ENCODE peak calls at places on chromosomes 3 and 15, in nine cellular contexts. I is right cardiac atrium; G is left ventricle myocardium inferior; Y is H9; D is A549; E is mammary epithelial cell; J is CD4-positive, alpha-beta memory T cell; T is cardiac muscle cell; V is brain microvascular endothelial cell. U is an unnamed sample.

GRCh38 chr3:102165367-102165766 is 269.4 kb upstream of the ZPLD1 start:
- DNase-seq in I (no peak), G (no peak), Y (no peak), D (no peak), E (no peak), J (no peak), T (peak), V (peak), U (no peak)

GRCh38 chr3:86782860-86783259 is 208.1 kb downstream of the VGLL3 start:
- DNase-seq in I (no peak), G (no peak), Y (no peak), D (no peak), E (no peak), J (no peak), T (no peak), V (no peak), U (no peak)

GRCh38 chr3:45098315-45098714 is 47.9 kb downstream of the CDCP1 start:
- DNase-seq in I (no peak), G (no peak), Y (no peak), D (no peak), E (no peak), J (no peak), T (no peak), V (no peak), U (no peak)

GRCh38 chr3:13042932-13043275 is 30.3 kb downstream of the IQSEC1 start:
- DNase-seq in I (no peak), G (no peak), Y (no peak), D (no peak), E (no peak), J (no peak), T (no peak), V (no peak), U (no peak)

GRCh38 chr3:152258448-152259302 is 10.1 kb upstream of the MBNL1 start:
- DNase-seq in I (peak), G (peak), Y (no peak), D (peak), E (peak), J (peak), T (peak), V (peak), U (no peak)

GRCh38 chr15:41513282-41514227 is at the start of gene LTK:
- DNase-seq in I (peak), G (no peak), Y (peak), D (no peak), E (no peak), J (peak), T (no peak), V (no peak), U (no peak)

GRCh38 chr15:33132722-33133345 is 61.7 kb downstream of the FMN1 start:
- DNase-seq in I (no peak), G (no peak), Y (peak), D (peak), E (peak), J (no peak), T (peak), V (peak), U (no peak)

GRCh38 chr15:29058903-29059539 is 173.2 kb downstream of the APBA2 start:
- DNase-seq in I (no peak), G (no peak), Y (no peak), D (no peak), E (no peak), J (no peak), T (no peak), V (no peak), U (no peak)

GRCh38 chr3:190183121-190183520 is 62.4 kb upstream of the P3H2 start:
- DNase-seq in I (no peak), G (no peak), Y (no peak), D (peak), E (peak), J (no peak), T (peak), V (peak), U (no peak)

GRCh38 chr3:78895528-78895927 is 872.3 kb downstream of the ROBO1 start:
- DNase-seq in I (no peak), G (no peak), Y (no peak), D (no peak), E (no peak), J (no peak), T (peak), V (peak), U (no peak)

GRCh38 chr15:45678459-45679178 is 43.8 kb downstream of the SQOR start:
- DNase-seq in I (no peak), G (no peak), Y (no peak), D (no peak), E (no peak), J (no peak), T (no peak), V (no peak), U (no peak)

GRCh38 chr3:159548675-159549335 is 439.8 kb upstream of the IL12A start:
- DNase-seq in I (no peak), G (no peak), Y (no peak), D (no peak), E (peak), J (no peak), T (peak), V (peak), U (no peak)

GRCh38 chr3:33144433-33144832 is 30.6 kb downstream of the CRTAP start:
- DNase-seq in I (no peak), G (no peak), Y (peak), D (peak), E (no peak), J (no peak), T (no peak), V (no peak), U (no peak)

GRCh38 chr3:155078959-155079794 is 942 bp upstream of the MME start:
- DNase-seq in I (no peak), G (no peak), Y (no peak), D (no peak), E (no peak), J (no peak), T (peak), V (peak), U (no peak)

GRCh38 chr15:64883997-64884511 is 27.6 kb upstream of the ANKDD1A start:
- DNase-seq in I (peak), G (peak), Y (peak), D (peak), E (peak), J (peak), T (peak), V (peak), U (no peak)

GRCh38 chr3:178022599-178022998 is 513.6 kb upstream of the KCNMB2 start:
- DNase-seq in I (no peak), G (no peak), Y (no peak), D (no peak), E (peak), J (no peak), T (peak), V (no peak), U (no peak)

GRCh38 chr3:118628704-118629341 is 405.8 kb downstream of the IGSF11 start:
- DNase-seq in I (peak), G (peak), Y (peak), D (peak), E (peak), J (no peak), T (peak), V (peak), U (no peak)

GRCh38 chr3:52527039-52527731 is 6.5 kb downstream of the NT5DC2 start:
- DNase-seq in I (peak), G (peak), Y (no peak), D (no peak), E (no peak), J (no peak), T (no peak), V (no peak), U (no peak)

GRCh38 chr3:12994357-12994606 is 78.9 kb downstream of the IQSEC1 start:
- DNase-seq in I (no peak), G (peak), Y (no peak), D (peak), E (no peak), J (no peak), T (no peak), V (no peak), U (no peak)

GRCh38 chr15:73387507-73388255 is 18.9 kb upstream of the HCN4 start:
- DNase-seq in I (no peak), G (no peak), Y (no peak), D (no peak), E (no peak), J (no peak), T (peak), V (peak), U (no peak)

GRCh38 chr3:168575750-168576149 is 480.0 kb upstream of the GOLIM4 start:
- DNase-seq in I (no peak), G (no peak), Y (no peak), D (no peak), E (no peak), J (no peak), T (no peak), V (no peak), U (no peak)

GRCh38 chr15:25710184-25710583 is 152.9 kb downstream of the ATP10A start:
- DNase-seq in I (peak), G (peak), Y (peak), D (peak), E (no peak), J (no peak), T (peak), V (no peak), U (no peak)

GRCh38 chr15:68578175-68578959 is 426 bp upstream of the CORO2B start:
- DNase-seq in I (peak), G (peak), Y (peak), D (peak), E (peak), J (peak), T (peak), V (peak), U (no peak)

GRCh38 chr3:30167511-30168135 is 438.8 kb upstream of the TGFBR2 start:
- DNase-seq in I (no peak), G (no peak), Y (no peak), D (no peak), E (peak), J (no peak), T (no peak), V (no peak), U (no peak)

GRCh38 chr3:72517325-72517724 is 330.9 kb downstream of the SHQ1 start:
- DNase-seq in I (no peak), G (no peak), Y (no peak), D (no peak), E (no peak), J (no peak), T (no peak), V (no peak), U (no peak)
- H3K27ac ChIP-seq in I (no peak), G (no peak), Y (no peak), D (no peak), E (no peak), J (no peak), T (no peak), V (no peak), U (no peak)

GRCh38 chr3:39810647-39811161 is 1.3 kb downstream of the MYRIP start:
- DNase-seq in I (no peak), G (no peak), Y (peak), D (no peak), E (no peak), J (no peak), T (no peak), V (no peak), U (no peak)

GRCh38 chr3:39808467-39809180 is 785 bp upstream of the MYRIP start:
- DNase-seq in I (peak), G (no peak), Y (peak), D (no peak), E (no peak), J (no peak), T (peak), V (no peak), U (peak)

GRCh38 chr3:39809181-39809994 is at the start of gene MYRIP:
- DNase-seq in I (peak), G (peak), Y (peak), D (no peak), E (no peak), J (no peak), T (peak), V (no peak), U (no peak)

GRCh38 chr3:39811561-39811960 is 2.2 kb downstream of the MYRIP start:
- DNase-seq in I (no peak), G (no peak), Y (no peak), D (no peak), E (no peak), J (no peak), T (no peak), V (no peak), U (no peak)

GRCh38 chr3:39809995-39810595 is 686 bp downstream of the MYRIP start:
- DNase-seq in I (peak), G (no peak), Y (peak), D (no peak), E (no peak), J (no peak), T (no peak), V (no peak), U (no peak)
- H3K27ac ChIP-seq in I (no peak), G (no peak), Y (no peak), D (no peak), E (no peak), J (no peak), T (no peak), V (no peak), U (peak)

GRCh38 chr15:30905821-30906220 is 2.1 kb downstream of the FAN1 start:
- DNase-seq in I (no peak), G (no peak), Y (no peak), D (no peak), E (no peak), J (no peak), T (peak), V (no peak), U (no peak)
- H3K27ac ChIP-seq in I (no peak), G (no peak), Y (no peak), D (no peak), E (no peak), J (no peak), T (no peak), V (no peak), U (peak)

DNA sequence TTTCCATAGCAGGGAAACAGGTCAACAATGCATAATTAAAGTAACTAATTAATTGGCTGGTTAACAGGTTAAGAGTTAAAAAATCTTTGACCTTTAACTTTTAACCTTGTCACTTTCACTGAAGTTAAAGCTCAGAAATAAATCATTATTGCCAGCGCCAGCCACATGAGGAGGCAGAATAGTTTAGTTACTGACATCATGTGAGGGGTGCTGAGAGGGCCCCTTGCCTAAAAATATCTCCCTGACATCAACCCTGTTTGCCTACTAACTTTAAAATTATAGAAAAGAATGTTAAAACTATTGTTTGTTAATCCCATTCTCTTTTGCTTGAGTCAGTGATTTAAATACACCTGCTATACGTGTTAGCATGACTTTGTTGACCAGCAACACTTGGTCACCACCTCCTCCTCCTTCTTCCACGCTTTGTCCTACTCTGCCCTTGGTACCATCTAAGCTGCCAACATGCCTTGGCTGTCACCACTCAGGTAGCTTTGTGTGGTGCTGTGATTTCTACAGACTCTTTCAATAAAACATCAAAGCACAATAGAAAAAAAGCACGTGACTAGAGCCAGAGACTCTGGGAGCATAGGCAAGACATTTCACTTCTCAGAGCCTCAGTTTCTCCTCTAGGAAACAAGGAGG is 2.7 kb downstream of the FBXO40 start:
- DNase-seq in I (no peak), G (peak), Y (no peak), D (no peak), E (no peak), J (no peak), T (no peak), V (no peak), U (no peak)
- H3K27ac ChIP-seq in I (peak), G (peak), Y (no peak), D (no peak), E (no peak), J (no peak), T (no peak), V (no peak), U (no peak)

DNA sequence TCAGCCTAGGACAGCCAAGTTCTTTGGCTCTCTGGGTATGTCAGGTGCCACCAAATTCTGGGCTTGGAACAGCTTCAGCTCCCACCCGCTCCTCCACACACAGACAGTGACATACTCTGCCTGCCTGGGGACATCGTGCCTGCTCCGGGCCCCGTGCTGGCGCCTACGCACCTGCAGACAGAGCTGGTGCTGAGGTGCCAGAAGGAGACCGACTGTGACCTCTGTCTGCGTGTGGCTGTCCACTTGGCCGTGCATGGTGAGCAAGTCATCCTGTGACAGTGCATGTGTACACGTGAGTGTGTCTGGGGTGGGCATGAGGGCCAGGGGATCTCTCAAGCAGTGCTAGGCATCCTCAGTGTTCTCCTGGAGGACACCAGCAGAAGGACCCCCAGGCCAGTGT is 922 bp downstream of the IL17RC start:
- DNase-seq in I (no peak), G (no peak), Y (no peak), D (no peak), E (no peak), J (no peak), T (no peak), V (no peak), U (no peak)
- H3K27ac ChIP-seq in I (no peak), G (peak), Y (no peak), D (peak), E (no peak), J (no peak), T (no peak), V (no peak), U (peak)

DNA sequence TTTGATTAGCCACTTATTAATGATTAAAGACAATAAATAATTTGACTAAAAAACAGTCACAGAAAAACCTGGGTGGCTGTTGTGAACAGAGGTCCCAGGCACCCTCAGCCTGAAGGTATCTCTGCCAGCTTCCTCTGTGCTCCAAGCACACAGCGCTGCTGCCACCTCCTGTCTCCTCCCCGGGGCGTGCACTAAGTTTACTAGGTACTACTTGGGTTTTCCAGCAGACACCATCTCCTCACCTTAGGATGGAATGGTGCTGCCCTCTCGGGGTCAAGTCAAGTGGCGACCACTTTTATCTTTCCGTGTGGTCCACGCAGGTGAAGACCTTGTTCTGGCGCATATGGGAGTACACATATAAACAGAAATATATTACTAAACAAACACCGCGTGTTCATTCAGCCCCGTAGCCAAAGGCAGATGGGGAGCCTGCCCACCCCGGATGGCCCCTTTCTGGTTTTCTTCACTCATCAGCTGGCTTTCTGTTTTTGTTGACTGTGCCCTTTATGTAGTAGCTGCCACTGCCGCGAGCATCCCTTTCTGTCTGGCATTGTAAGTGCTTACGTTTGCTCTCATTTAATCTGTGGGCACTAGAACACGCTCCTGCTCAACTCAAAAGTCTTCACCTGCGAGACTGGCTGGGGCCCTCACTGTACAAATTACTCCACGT is 128.0 kb downstream of the LRIG1 start:
- DNase-seq in I (peak), G (peak), Y (peak), D (peak), E (no peak), J (peak), T (no peak), V (no peak), U (no peak)
- H3K27ac ChIP-seq in I (no peak), G (peak), Y (no peak), D (no peak), E (no peak), J (no peak), T (no peak), V (no peak), U (no peak)

GRCh38 chr3:46383946-46384330 is 13.2 kb downstream of the CCR5 start:
- DNase-seq in I (no peak), G (no peak), Y (no peak), D (no peak), E (no peak), J (no peak), T (no peak), V (no peak), U (no peak)
- H3K27ac ChIP-seq in I (no peak), G (no peak), Y (no peak), D (no peak), E (no peak), J (no peak), T (no peak), V (no peak), U (no peak)

DNA sequence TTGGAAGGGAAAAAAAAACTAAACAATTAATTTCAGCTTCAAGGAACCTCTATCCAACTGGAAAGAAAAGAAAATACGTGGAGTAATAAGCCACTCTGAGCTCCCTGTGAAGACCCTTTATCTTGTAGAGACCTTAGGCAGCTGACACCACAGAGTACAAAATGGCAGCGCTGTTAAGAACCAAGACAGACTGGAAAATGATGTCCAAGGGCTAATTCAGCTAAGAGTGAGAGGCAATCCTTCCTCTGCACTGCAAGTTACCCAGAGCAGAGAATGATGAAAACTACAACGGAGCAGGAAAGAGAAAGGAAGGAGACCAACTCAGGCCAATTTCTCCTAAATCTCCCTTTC is 56.7 kb downstream of the ZNF148 start:
- DNase-seq in I (no peak), G (no peak), Y (no peak), D (no peak), E (no peak), J (no peak), T (no peak), V (no peak), U (no peak)
- H3K27ac ChIP-seq in I (no peak), G (no peak), Y (peak), D (no peak), E (peak), J (no peak), T (peak), V (no peak), U (no peak)

U was measured in esophagus squamous epithelium.